ENCODE peak calls at places on chromosomes 7 and 10, in five cellular contexts. One of them, this sample, is unnamed.

GRCh38 chr7:104914427-104914826 is 99.6 kb upstream of the KMT2E start:
- DNase-seq in fibroblast of lung: peak
- DNase-seq in hepatocyte: no peak
- DNase-seq in left lung: no peak
- DNase-seq in aorta: no peak
- DNase-seq in this sample: no peak

GRCh38 chr10:16119445-16119844 is 259.1 kb upstream of the MINDY3 start:
- DNase-seq in left lung: no peak
- DNase-seq in hepatocyte: peak
- DNase-seq in fibroblast of lung: no peak
- DNase-seq in aorta: no peak
- DNase-seq in this sample: no peak

GRCh38 chr7:12107841-12108249 is 103.2 kb upstream of the TMEM106B start:
- DNase-seq in aorta: no peak
- DNase-seq in hepatocyte: no peak
- DNase-seq in left lung: no peak
- DNase-seq in fibroblast of lung: peak
- DNase-seq in this sample: no peak

GRCh38 chr10:26311383-26311940 is 94.9 kb downstream of the GAD2 start:
- DNase-seq in aorta: no peak
- DNase-seq in fibroblast of lung: no peak
- DNase-seq in hepatocyte: peak
- DNase-seq in left lung: no peak
- DNase-seq in this sample: peak

GRCh38 chr7:1944619-1945210 is 274.6 kb downstream of the ELFN1 start:
- DNase-seq in left lung: peak
- DNase-seq in fibroblast of lung: no peak
- DNase-seq in aorta: peak
- DNase-seq in hepatocyte: no peak
- DNase-seq in this sample: no peak

GRCh38 chr7:26284995-26285632 is 6.5 kb upstream of the SNX10 start:
- DNase-seq in hepatocyte: no peak
- DNase-seq in aorta: no peak
- DNase-seq in left lung: no peak
- DNase-seq in fibroblast of lung: no peak
- DNase-seq in this sample: peak

GRCh38 chr10:21733710-21734109 is 199.7 kb downstream of the MLLT10 start:
- DNase-seq in left lung: no peak
- DNase-seq in fibroblast of lung: no peak
- DNase-seq in hepatocyte: no peak
- DNase-seq in aorta: no peak
- DNase-seq in this sample: peak

GRCh38 chr10:97278491-97278989 is 13.9 kb downstream of the ARHGAP19 start:
- DNase-seq in aorta: no peak
- DNase-seq in left lung: no peak
- DNase-seq in hepatocyte: peak
- DNase-seq in fibroblast of lung: peak
- DNase-seq in this sample: peak

GRCh38 chr7:46282155-46282554 is 361.1 kb upstream of the IGFBP3 start:
- DNase-seq in left lung: no peak
- DNase-seq in aorta: no peak
- DNase-seq in hepatocyte: no peak
- DNase-seq in fibroblast of lung: no peak
- DNase-seq in this sample: peak

GRCh38 chr10:24240001-24240751 is 31.2 kb downstream of the KIAA1217 start:
- DNase-seq in left lung: no peak
- DNase-seq in fibroblast of lung: no peak
- DNase-seq in aorta: no peak
- DNase-seq in hepatocyte: peak
- DNase-seq in this sample: peak

GRCh38 chr10:113095419-113095818 is 145.4 kb downstream of the TCF7L2 start:
- DNase-seq in aorta: no peak
- DNase-seq in left lung: no peak
- DNase-seq in hepatocyte: no peak
- DNase-seq in fibroblast of lung: no peak
- DNase-seq in this sample: no peak

GRCh38 chr7:156777364-156778069 is 115.5 kb downstream of the LMBR1 start:
- DNase-seq in hepatocyte: no peak
- DNase-seq in left lung: no peak
- DNase-seq in aorta: no peak
- DNase-seq in fibroblast of lung: no peak
- DNase-seq in this sample: no peak

GRCh38 chr7:158328376-158329013 is 259.1 kb downstream of the PTPRN2 start:
- DNase-seq in aorta: no peak
- DNase-seq in fibroblast of lung: no peak
- DNase-seq in hepatocyte: no peak
- DNase-seq in left lung: no peak
- DNase-seq in this sample: no peak

GRCh38 chr7:53602817-53603418 is 567.5 kb downstream of the POM121L12 start:
- DNase-seq in left lung: no peak
- DNase-seq in fibroblast of lung: no peak
- DNase-seq in aorta: no peak
- DNase-seq in hepatocyte: no peak
- DNase-seq in this sample: no peak

GRCh38 chr10:60644436-60645130 is 133.7 kb upstream of the CDK1 start:
- DNase-seq in left lung: no peak
- DNase-seq in aorta: no peak
- DNase-seq in fibroblast of lung: no peak
- DNase-seq in hepatocyte: no peak
- DNase-seq in this sample: no peak

GRCh38 chr7:85924062-85924461 is 719.6 kb upstream of the GRM3 start:
- DNase-seq in aorta: no peak
- DNase-seq in hepatocyte: no peak
- DNase-seq in fibroblast of lung: no peak
- DNase-seq in left lung: no peak
- DNase-seq in this sample: no peak

GRCh38 chr10:13698217-13698616 is 111.5 kb downstream of the PRPF18 start:
- DNase-seq in left lung: no peak
- DNase-seq in fibroblast of lung: peak
- DNase-seq in hepatocyte: no peak
- DNase-seq in aorta: no peak
- DNase-seq in this sample: no peak

GRCh38 chr10:86363184-86363832 is 3.3 kb downstream of the GRID1 start:
- DNase-seq in fibroblast of lung: no peak
- DNase-seq in aorta: peak
- DNase-seq in hepatocyte: peak
- DNase-seq in left lung: peak
- DNase-seq in this sample: peak

GRCh38 chr10:71396084-71396713 is 521 bp upstream of the CDH23 start:
- DNase-seq in fibroblast of lung: peak
- DNase-seq in hepatocyte: peak
- DNase-seq in aorta: no peak
- DNase-seq in left lung: peak
- DNase-seq in this sample: peak
- H3K4me3 ChIP-seq in fibroblast of lung: no peak
- H3K4me3 ChIP-seq in hepatocyte: peak
- H3K4me3 ChIP-seq in aorta: peak
- H3K4me3 ChIP-seq in left lung: peak
- H3K4me3 ChIP-seq in this sample: peak

GRCh38 chr7:137032436-137032835 is 164.0 kb downstream of the CHRM2 start:
- DNase-seq in left lung: no peak
- DNase-seq in fibroblast of lung: no peak
- DNase-seq in aorta: no peak
- DNase-seq in hepatocyte: no peak
- DNase-seq in this sample: no peak
- H3K4me3 ChIP-seq in left lung: no peak
- H3K4me3 ChIP-seq in fibroblast of lung: no peak
- H3K4me3 ChIP-seq in aorta: no peak
- H3K4me3 ChIP-seq in hepatocyte: no peak
- H3K4me3 ChIP-seq in this sample: no peak

GRCh38 chr10:91164520-91165065 is 55.9 kb upstream of the PCGF5 start:
- DNase-seq in hepatocyte: no peak
- DNase-seq in fibroblast of lung: no peak
- DNase-seq in left lung: no peak
- DNase-seq in aorta: no peak
- DNase-seq in this sample: peak
- H3K4me3 ChIP-seq in hepatocyte: peak
- H3K4me3 ChIP-seq in fibroblast of lung: peak
- H3K4me3 ChIP-seq in left lung: peak
- H3K4me3 ChIP-seq in aorta: peak
- H3K4me3 ChIP-seq in this sample: peak

DNA sequence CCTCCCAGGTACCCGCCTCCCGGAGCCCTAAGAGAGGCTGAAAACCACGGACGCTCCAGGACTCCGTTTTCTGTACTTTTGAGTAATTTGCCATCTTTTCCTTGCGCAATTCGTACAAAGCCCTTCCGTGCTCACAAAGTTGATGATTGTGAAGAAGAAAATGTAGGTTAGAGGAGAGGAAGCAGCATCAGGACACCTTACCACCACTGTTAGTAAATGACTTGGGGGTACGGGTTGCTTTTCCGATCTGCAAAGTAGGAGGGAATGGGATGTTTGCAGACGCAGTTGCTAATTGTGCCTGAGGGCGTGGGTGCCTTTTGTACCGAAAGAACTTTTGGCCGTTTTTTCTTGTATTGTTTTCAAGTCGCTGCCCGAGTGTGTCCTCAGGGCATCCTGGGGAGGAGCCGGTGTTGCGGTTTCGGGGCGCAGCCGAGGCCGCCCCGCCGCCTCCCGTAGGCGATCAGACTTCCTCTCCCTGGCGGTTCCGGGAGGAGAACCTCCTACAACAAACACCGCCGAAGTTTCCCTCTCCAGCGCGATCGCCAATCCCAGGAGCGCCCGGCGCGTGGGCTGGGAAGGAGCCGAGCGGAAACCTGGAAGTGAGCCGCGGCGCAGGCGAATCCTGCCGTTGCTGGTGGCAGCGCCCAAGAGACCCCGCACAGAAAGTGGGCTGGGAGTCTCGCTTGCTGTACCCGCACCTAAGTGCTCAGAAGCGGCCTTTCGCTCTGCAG is 985 bp downstream of the PRR15 start:
- DNase-seq in fibroblast of lung: peak
- DNase-seq in left lung: peak
- DNase-seq in hepatocyte: peak
- DNase-seq in aorta: peak
- DNase-seq in this sample: peak
- H3K4me3 ChIP-seq in fibroblast of lung: peak
- H3K4me3 ChIP-seq in left lung: peak
- H3K4me3 ChIP-seq in hepatocyte: peak
- H3K4me3 ChIP-seq in aorta: peak
- H3K4me3 ChIP-seq in this sample: peak

DNA sequence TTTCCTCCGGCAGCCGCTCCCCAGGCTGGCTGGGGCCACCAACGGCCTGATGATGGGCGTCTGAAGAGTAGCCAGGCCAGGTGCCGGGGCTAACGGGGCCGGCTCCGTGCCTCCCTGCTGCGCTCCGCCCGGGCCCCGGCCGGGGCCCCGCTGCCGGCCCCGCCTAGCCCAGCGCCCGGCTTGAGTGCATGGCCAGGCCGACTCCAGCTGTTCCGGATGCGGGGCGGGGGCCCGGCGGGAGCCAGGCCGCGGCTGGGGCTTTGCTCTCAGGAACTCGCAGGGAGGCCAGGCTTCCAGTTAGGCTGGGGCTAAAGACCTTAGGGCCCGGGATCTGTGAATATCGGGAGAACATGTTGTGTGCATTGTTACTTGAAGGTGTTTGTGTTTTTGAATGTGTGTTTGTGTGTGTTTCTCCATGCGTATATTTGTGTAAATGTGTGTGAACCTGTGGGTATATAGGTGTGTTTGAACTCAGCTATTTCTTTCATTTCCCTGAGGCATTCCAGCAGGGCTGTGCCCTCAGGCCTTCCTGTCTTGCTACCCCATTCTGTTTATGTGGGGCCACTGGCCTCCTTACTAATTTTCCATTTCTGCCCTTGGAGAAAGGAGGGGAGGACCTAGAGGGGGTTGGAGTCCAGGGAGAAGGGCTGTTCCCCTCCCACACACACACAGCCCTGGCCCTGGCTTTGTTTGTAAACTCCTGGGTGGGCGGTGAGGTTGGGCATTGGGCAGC is 1.1 kb upstream of the LBX1 start:
- DNase-seq in hepatocyte: no peak
- DNase-seq in left lung: no peak
- DNase-seq in fibroblast of lung: no peak
- DNase-seq in aorta: no peak
- DNase-seq in this sample: no peak
- H3K4me3 ChIP-seq in hepatocyte: no peak
- H3K4me3 ChIP-seq in left lung: peak
- H3K4me3 ChIP-seq in fibroblast of lung: peak
- H3K4me3 ChIP-seq in aorta: no peak
- H3K4me3 ChIP-seq in this sample: peak

GRCh38 chr7:130299909-130300308 is 6.9 kb downstream of the CPA4 start:
- DNase-seq in hepatocyte: no peak
- DNase-seq in fibroblast of lung: no peak
- DNase-seq in left lung: no peak
- DNase-seq in aorta: no peak
- DNase-seq in this sample: no peak
- H3K4me3 ChIP-seq in hepatocyte: no peak
- H3K4me3 ChIP-seq in fibroblast of lung: no peak
- H3K4me3 ChIP-seq in left lung: no peak
- H3K4me3 ChIP-seq in aorta: no peak
- H3K4me3 ChIP-seq in this sample: no peak

GRCh38 chr7:107815254-107815882 is 12.3 kb upstream of the SLC26A3 start:
- DNase-seq in aorta: no peak
- DNase-seq in fibroblast of lung: no peak
- DNase-seq in left lung: no peak
- DNase-seq in hepatocyte: no peak
- DNase-seq in this sample: no peak

GRCh38 chr7:107810626-107811025 is 7.6 kb upstream of the SLC26A3 start:
- DNase-seq in aorta: no peak
- DNase-seq in fibroblast of lung: no peak
- DNase-seq in hepatocyte: no peak
- DNase-seq in left lung: no peak
- DNase-seq in this sample: no peak

GRCh38 chr7:107809179-107809578 is 6.2 kb upstream of the SLC26A3 start:
- DNase-seq in hepatocyte: no peak
- DNase-seq in left lung: no peak
- DNase-seq in aorta: no peak
- DNase-seq in fibroblast of lung: no peak
- DNase-seq in this sample: no peak

GRCh38 chr7:107813524-107813923 is 10.5 kb upstream of the SLC26A3 start:
- DNase-seq in left lung: no peak
- DNase-seq in hepatocyte: no peak
- DNase-seq in fibroblast of lung: no peak
- DNase-seq in aorta: no peak
- DNase-seq in this sample: no peak

GRCh38 chr7:107811934-107812333 is 8.9 kb upstream of the SLC26A3 start:
- DNase-seq in fibroblast of lung: no peak
- DNase-seq in left lung: no peak
- DNase-seq in aorta: no peak
- DNase-seq in hepatocyte: no peak
- DNase-seq in this sample: no peak
- H3K4me3 ChIP-seq in fibroblast of lung: no peak
- H3K4me3 ChIP-seq in left lung: no peak
- H3K4me3 ChIP-seq in aorta: no peak
- H3K4me3 ChIP-seq in hepatocyte: no peak
- H3K4me3 ChIP-seq in this sample: no peak